ENCODE peak calls at places on chromosomes 11 and 22, in five cellular contexts. One of them, this sample, is unnamed.

GRCh38 chr11:88428959-88429358 is 91.4 kb upstream of the CTSC start:
- DNase-seq in AG09309: no peak
- DNase-seq in A549: no peak
- DNase-seq in cardiac fibroblast: no peak
- DNase-seq in skeletal muscle cell: no peak
- DNase-seq in this sample: no peak

GRCh38 chr11:95968585-95968984 is 44.7 kb upstream of the MTMR2 start:
- DNase-seq in AG09309: no peak
- DNase-seq in A549: no peak
- DNase-seq in cardiac fibroblast: peak; percentile 43
- DNase-seq in skeletal muscle cell: no peak
- DNase-seq in this sample: no peak

GRCh38 chr11:70332567-70332966 is 62.1 kb downstream of the PPFIA1 start:
- DNase-seq in AG09309: no peak
- DNase-seq in A549: no peak
- DNase-seq in cardiac fibroblast: no peak
- DNase-seq in skeletal muscle cell: no peak
- DNase-seq in this sample: no peak

GRCh38 chr11:48052183-48053040 is 72.1 kb downstream of the PTPRJ start:
- DNase-seq in AG09309: peak; percentile 8
- DNase-seq in A549: peak; percentile 62
- DNase-seq in cardiac fibroblast: peak; percentile 35
- DNase-seq in skeletal muscle cell: no peak
- DNase-seq in this sample: peak; percentile 47

GRCh38 chr11:69304258-69304657 is 10.3 kb downstream of the MYEOV start:
- DNase-seq in AG09309: no peak
- DNase-seq in A549: no peak
- DNase-seq in cardiac fibroblast: no peak
- DNase-seq in skeletal muscle cell: no peak
- DNase-seq in this sample: no peak

GRCh38 chr11:79439430-79439892 is 1.4 kb downstream of the TENM4 start:
- DNase-seq in AG09309: no peak
- DNase-seq in A549: no peak
- DNase-seq in cardiac fibroblast: peak; percentile 34
- DNase-seq in skeletal muscle cell: no peak
- DNase-seq in this sample: no peak

GRCh38 chr11:85182437-85183109 is 444.6 kb downstream of the DLG2 start:
- DNase-seq in AG09309: no peak
- DNase-seq in A549: peak; percentile 57
- DNase-seq in cardiac fibroblast: peak; percentile 54
- DNase-seq in skeletal muscle cell: peak; percentile 10
- DNase-seq in this sample: no peak

GRCh38 chr11:86484164-86484794 is 109.6 kb downstream of the CCDC81 start:
- DNase-seq in AG09309: peak; percentile 92
- DNase-seq in A549: peak; percentile 97
- DNase-seq in cardiac fibroblast: peak; percentile 99
- DNase-seq in skeletal muscle cell: peak; percentile 97
- DNase-seq in this sample: peak; percentile 96

GRCh38 chr11:109845437-109845836 is 247.8 kb upstream of the ZC3H12C start:
- DNase-seq in AG09309: peak; percentile 38
- DNase-seq in A549: no peak
- DNase-seq in cardiac fibroblast: no peak
- DNase-seq in skeletal muscle cell: peak; percentile 7
- DNase-seq in this sample: no peak

GRCh38 chr22:27086728-27087450 is 429.5 kb downstream of the MIAT start:
- DNase-seq in AG09309: no peak
- DNase-seq in A549: no peak
- DNase-seq in cardiac fibroblast: no peak
- DNase-seq in skeletal muscle cell: no peak
- DNase-seq in this sample: no peak

GRCh38 chr11:71282581-71283351 is 30.4 kb upstream of the SHANK2 start:
- DNase-seq in AG09309: no peak
- DNase-seq in A549: no peak
- DNase-seq in cardiac fibroblast: no peak
- DNase-seq in skeletal muscle cell: no peak
- DNase-seq in this sample: no peak

GRCh38 chr11:35237860-35238715 is 99.1 kb downstream of the CD44 start:
- DNase-seq in AG09309: no peak
- DNase-seq in A549: peak; percentile 72
- DNase-seq in cardiac fibroblast: peak; percentile 66
- DNase-seq in skeletal muscle cell: no peak
- DNase-seq in this sample: no peak

GRCh38 chr11:95788921-95789505 is 569 bp downstream of the FAM76B start:
- DNase-seq in AG09309: no peak
- DNase-seq in A549: peak; percentile 31
- DNase-seq in cardiac fibroblast: peak; percentile 48
- DNase-seq in skeletal muscle cell: no peak
- DNase-seq in this sample: no peak

GRCh38 chr22:19891350-19892248 is 36.9 kb upstream of the GNB1L start:
- DNase-seq in AG09309: no peak
- DNase-seq in A549: no peak
- DNase-seq in cardiac fibroblast: peak; percentile 88
- DNase-seq in skeletal muscle cell: peak; percentile 62
- DNase-seq in this sample: peak; percentile 59

GRCh38 chr11:129631201-129631600 is 184.4 kb upstream of the TMEM45B start:
- DNase-seq in AG09309: no peak
- DNase-seq in A549: no peak
- DNase-seq in cardiac fibroblast: no peak
- DNase-seq in skeletal muscle cell: no peak
- DNase-seq in this sample: no peak

GRCh38 chr22:36194971-36195370 is 6.6 kb downstream of the APOL4 start:
- DNase-seq in AG09309: peak; percentile 41
- DNase-seq in A549: peak; percentile 59
- DNase-seq in cardiac fibroblast: peak; percentile 85
- DNase-seq in skeletal muscle cell: no peak
- DNase-seq in this sample: peak; percentile 52

GRCh38 chr22:38638734-38639133 is 17.5 kb downstream of the FAM227A start:
- DNase-seq in AG09309: no peak
- DNase-seq in A549: no peak
- DNase-seq in cardiac fibroblast: no peak
- DNase-seq in skeletal muscle cell: no peak
- DNase-seq in this sample: no peak

GRCh38 chr11:41431784-41432183 is 27.7 kb downstream of the LRRC4C start:
- DNase-seq in AG09309: no peak
- DNase-seq in A549: peak; percentile 3
- DNase-seq in cardiac fibroblast: peak; percentile 4
- DNase-seq in skeletal muscle cell: no peak
- DNase-seq in this sample: no peak

GRCh38 chr11:8910662-8911039 is 338 bp upstream of the AKIP1 start:
- DNase-seq in AG09309: no peak
- DNase-seq in A549: no peak
- DNase-seq in cardiac fibroblast: no peak
- DNase-seq in skeletal muscle cell: no peak
- DNase-seq in this sample: no peak

GRCh38 chr11:43408277-43408676 is 49.6 kb downstream of the TTC17 start:
- DNase-seq in AG09309: no peak
- DNase-seq in A549: no peak
- DNase-seq in cardiac fibroblast: no peak
- DNase-seq in skeletal muscle cell: no peak
- DNase-seq in this sample: no peak

GRCh38 chr11:10450451-10451398 is 4.3 kb upstream of the AMPD3 start:
- DNase-seq in AG09309: no peak
- DNase-seq in A549: peak; percentile 19
- DNase-seq in cardiac fibroblast: no peak
- DNase-seq in skeletal muscle cell: no peak
- DNase-seq in this sample: no peak

GRCh38 chr11:62909107-62909894 is 11.9 kb downstream of the CHRM1 start:
- DNase-seq in AG09309: no peak
- DNase-seq in A549: peak; percentile 56
- DNase-seq in cardiac fibroblast: peak; percentile 68
- DNase-seq in skeletal muscle cell: no peak
- DNase-seq in this sample: peak; percentile 39

GRCh38 chr11:47467372-47467771 is 18.4 kb upstream of the RAPSN start:
- DNase-seq in AG09309: no peak
- DNase-seq in A549: no peak
- DNase-seq in cardiac fibroblast: no peak
- DNase-seq in skeletal muscle cell: no peak
- DNase-seq in this sample: no peak

GRCh38 chr11:115663790-115664189 is 159.6 kb upstream of the CADM1 start:
- DNase-seq in AG09309: no peak
- DNase-seq in A549: no peak
- DNase-seq in cardiac fibroblast: no peak
- DNase-seq in skeletal muscle cell: no peak
- DNase-seq in this sample: no peak

GRCh38 chr22:38189104-38189503 is 7.5 kb upstream of the PLA2G6 start:
- DNase-seq in AG09309: no peak
- DNase-seq in A549: no peak
- DNase-seq in cardiac fibroblast: no peak
- DNase-seq in skeletal muscle cell: no peak
- DNase-seq in this sample: no peak

GRCh38 chr11:132206993-132207392 is 836.6 kb downstream of the NTM start:
- DNase-seq in AG09309: no peak
- DNase-seq in A549: no peak
- DNase-seq in cardiac fibroblast: no peak
- DNase-seq in skeletal muscle cell: no peak
- DNase-seq in this sample: no peak

DNA sequence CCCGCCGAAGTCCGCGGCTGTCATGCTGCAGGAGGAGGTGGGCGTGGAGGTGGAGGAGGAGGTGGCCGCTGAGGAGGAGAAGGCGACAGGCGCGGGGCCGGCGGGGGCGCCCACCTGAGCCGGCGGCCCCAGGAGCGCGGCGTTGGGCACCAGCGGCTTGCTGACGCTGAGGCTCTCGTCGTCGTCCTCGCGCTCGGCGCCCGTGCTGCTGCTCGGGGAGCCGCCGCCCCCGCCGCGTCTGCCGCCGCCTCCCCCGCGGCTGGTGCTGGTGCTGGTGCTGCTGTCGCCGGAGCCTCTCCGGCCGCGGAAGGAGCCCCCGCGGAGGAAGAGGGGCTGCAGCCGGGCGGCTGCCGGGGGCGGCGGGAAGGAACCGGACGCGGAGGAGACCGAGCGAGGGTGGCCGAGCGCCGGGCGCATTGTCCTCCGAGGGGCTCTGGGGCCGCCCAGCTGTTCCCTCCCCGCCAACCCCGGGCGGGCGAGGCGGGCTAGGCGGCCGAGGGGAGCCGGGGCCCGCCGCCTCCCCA is 387 bp downstream of the TMEM121B start:
- DNase-seq in AG09309: no peak
- DNase-seq in A549: no peak
- DNase-seq in cardiac fibroblast: no peak
- DNase-seq in skeletal muscle cell: no peak
- DNase-seq in this sample: no peak
- H3K4me3 ChIP-seq in AG09309: peak overlapping the region; percentile 10
- H3K4me3 ChIP-seq in A549: peak overlapping the region; percentile 44
- H3K4me3 ChIP-seq in cardiac fibroblast: no peak overlapping the region
- H3K4me3 ChIP-seq in skeletal muscle cell: peak overlapping the region; percentile 49
- H3K4me3 ChIP-seq in this sample: peak overlapping the region; percentile 46

GRCh38 chr11:75150079-75150478 is 828 bp upstream of the SLCO2B1 start:
- DNase-seq in AG09309: no peak
- DNase-seq in A549: no peak
- DNase-seq in cardiac fibroblast: no peak
- DNase-seq in skeletal muscle cell: no peak
- DNase-seq in this sample: no peak

GRCh38 chr11:75151346-75152047 is 590 bp downstream of the SLCO2B1 start:
- DNase-seq in AG09309: no peak
- DNase-seq in A549: no peak
- DNase-seq in cardiac fibroblast: no peak
- DNase-seq in skeletal muscle cell: no peak
- DNase-seq in this sample: no peak

GRCh38 chr11:75150879-75151278 is at the start of gene SLCO2B1:
- DNase-seq in AG09309: no peak
- DNase-seq in A549: no peak
- DNase-seq in cardiac fibroblast: no peak
- DNase-seq in skeletal muscle cell: no peak
- DNase-seq in this sample: no peak

GRCh38 chr11:75152651-75153553 is 2.0 kb downstream of the SLCO2B1 start:
- DNase-seq in AG09309: no peak
- DNase-seq in A549: no peak
- DNase-seq in cardiac fibroblast: no peak
- DNase-seq in skeletal muscle cell: no peak
- DNase-seq in this sample: no peak

GRCh38 chr11:75152090-75152489 is 1.2 kb downstream of the SLCO2B1 start:
- DNase-seq in AG09309: no peak
- DNase-seq in A549: no peak
- DNase-seq in cardiac fibroblast: no peak
- DNase-seq in skeletal muscle cell: no peak
- DNase-seq in this sample: no peak
- H3K4me3 ChIP-seq in AG09309: no peak overlapping the region
- H3K4me3 ChIP-seq in A549: no peak overlapping the region
- H3K4me3 ChIP-seq in cardiac fibroblast: no peak overlapping the region
- H3K4me3 ChIP-seq in skeletal muscle cell: no peak overlapping the region
- H3K4me3 ChIP-seq in this sample: no peak overlapping the region

DNA sequence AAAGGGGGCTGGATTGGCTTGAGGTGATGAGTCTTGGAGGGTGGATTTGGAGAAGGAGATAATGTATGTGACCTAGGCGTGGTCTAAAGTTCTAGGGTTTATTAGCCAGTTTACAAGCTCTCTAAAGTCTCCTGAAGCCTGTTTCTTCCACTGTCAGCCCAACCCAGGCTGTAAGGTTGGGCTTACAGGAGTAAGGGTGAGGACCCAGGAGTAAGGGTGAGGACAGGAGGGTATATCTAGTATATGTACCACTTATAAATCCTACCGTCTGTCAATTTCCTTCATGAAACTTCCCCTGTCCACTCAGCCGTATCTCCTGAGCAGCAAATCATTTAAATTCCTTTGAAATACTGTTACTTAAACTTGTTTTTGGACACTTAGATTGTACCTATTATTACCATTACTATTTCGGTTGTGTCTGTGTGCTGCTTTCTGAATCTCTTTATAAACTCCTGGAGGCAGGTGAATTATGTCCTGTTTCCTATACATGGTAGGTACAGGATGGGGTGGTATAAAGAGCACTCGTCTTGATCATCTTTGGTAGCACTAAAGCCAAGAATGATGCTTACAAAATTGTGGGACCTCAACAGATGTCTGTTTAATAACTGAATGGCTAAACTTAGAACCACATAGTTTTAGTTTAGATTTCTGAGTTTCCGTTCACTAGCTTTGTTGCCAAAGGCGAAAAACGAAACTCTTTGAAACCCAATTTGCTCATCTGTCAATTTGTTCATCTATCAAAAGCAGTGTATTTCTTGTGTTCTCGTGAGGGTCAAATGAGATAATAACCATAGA is 192.0 kb downstream of the GRIK4 start:
- DNase-seq in AG09309: no peak
- DNase-seq in A549: no peak
- DNase-seq in cardiac fibroblast: no peak
- DNase-seq in skeletal muscle cell: no peak
- DNase-seq in this sample: no peak
- H3K4me3 ChIP-seq in AG09309: no peak overlapping the region
- H3K4me3 ChIP-seq in A549: no peak overlapping the region
- H3K4me3 ChIP-seq in cardiac fibroblast: no peak overlapping the region
- H3K4me3 ChIP-seq in skeletal muscle cell: no peak overlapping the region
- H3K4me3 ChIP-seq in this sample: no peak overlapping the region

GRCh38 chr22:49934891-49935557 is 16.6 kb downstream of the CRELD2 start:
- DNase-seq in AG09309: no peak
- DNase-seq in A549: peak; percentile 55
- DNase-seq in cardiac fibroblast: peak; percentile 47
- DNase-seq in skeletal muscle cell: no peak
- DNase-seq in this sample: no peak
- H3K4me3 ChIP-seq in AG09309: peak overlapping the region; percentile 20
- H3K4me3 ChIP-seq in A549: peak overlapping the region; percentile 61
- H3K4me3 ChIP-seq in cardiac fibroblast: peak overlapping the region; percentile 50
- H3K4me3 ChIP-seq in skeletal muscle cell: peak overlapping the region; percentile 27
- H3K4me3 ChIP-seq in this sample: peak overlapping the region; percentile 42